ENCODE peak calls at places on chromosome 7, in four cellular contexts. L, K, Q and X are unnamed samples.

GRCh38 chr7:49848211-49848841 is 74.9 kb downstream of the VWC2 start:
- DNase-seq in K (no peak), Q (no peak), L (no peak), X (no peak)

GRCh38 chr7:99030145-99030856 is 113.6 kb downstream of the SMURF1 start:
- DNase-seq in K (no peak), Q (no peak), L (no peak), X (no peak)

GRCh38 chr7:44477955-44478354 is 12.5 kb downstream of the NUDCD3 start:
- DNase-seq in L (no peak), K (no peak), Q (no peak), X (no peak)

GRCh38 chr7:12889391-12889790 is 202.0 kb downstream of the ARL4A start:
- DNase-seq in K (no peak), L (no peak), Q (no peak), X (no peak)

GRCh38 chr7:81285142-81285871 is 366.5 kb upstream of the SEMA3C start:
- DNase-seq in L (no peak), K (no peak), Q (no peak), X (no peak)

GRCh38 chr7:75054744-75055527 is 18.7 kb downstream of the RCC1L start:
- DNase-seq in Q (no peak), L (peak; percentile 90), K (peak; percentile 71), X (peak; percentile 36)

GRCh38 chr7:112147752-112148435 is 58.3 kb downstream of the DOCK4 start:
- DNase-seq in L (no peak), Q (no peak), K (no peak), X (no peak)

GRCh38 chr7:104982773-104983619 is 31.0 kb upstream of the KMT2E start:
- DNase-seq in Q (no peak), K (no peak), L (no peak), X (no peak)

GRCh38 chr7:3482147-3482921 is 181.3 kb downstream of the SDK1 start:
- DNase-seq in L (no peak), Q (peak; percentile 68), K (no peak), X (no peak)

GRCh38 chr7:23212395-23212794 is 30.5 kb downstream of the NUP42 start:
- DNase-seq in L (no peak), K (no peak), Q (no peak), X (no peak)

GRCh38 chr7:18530224-18531179 is 35.0 kb downstream of the HDAC9 start:
- DNase-seq in L (no peak), K (no peak), Q (no peak), X (no peak)

GRCh38 chr7:105691029-105691691 is 109.9 kb upstream of the EFCAB10 start:
- DNase-seq in Q (no peak), L (peak; percentile 54), K (peak; percentile 24), X (no peak)

GRCh38 chr7:3412871-3413270 is 111.8 kb downstream of the SDK1 start:
- DNase-seq in L (no peak), Q (no peak), K (no peak), X (no peak)

GRCh38 chr7:157021071-157021891 is 10.8 kb upstream of the MNX1 start:
- DNase-seq in Q (no peak), L (no peak), K (no peak), X (no peak)

GRCh38 chr7:112138453-112138852 is 67.7 kb downstream of the DOCK4 start:
- DNase-seq in K (no peak), L (no peak), Q (no peak), X (no peak)

GRCh38 chr7:106071356-106071998 is 40.6 kb downstream of the SYPL1 start:
- DNase-seq in L (no peak), Q (no peak), K (no peak), X (no peak)

GRCh38 chr7:125670926-125671572 is 741.4 kb upstream of the POT1 start:
- DNase-seq in K (no peak), L (no peak), Q (no peak), X (no peak)

GRCh38 chr7:82317257-82317721 is 126.3 kb downstream of the CACNA2D1 start:
- DNase-seq in Q (no peak), K (no peak), L (no peak), X (no peak)

GRCh38 chr7:45163692-45164052 is 6.1 kb downstream of the RAMP3 start:
- DNase-seq in L (peak; percentile 31), Q (no peak), K (no peak), X (no peak)

GRCh38 chr7:100200693-100201092 is 19.1 kb upstream of the PVRIG start:
- DNase-seq in L (no peak), K (no peak), Q (no peak), X (no peak)

GRCh38 chr7:98827258-98827657 is 42.6 kb downstream of the TMEM130 start:
- DNase-seq in L (no peak), K (no peak), Q (no peak), X (no peak)

GRCh38 chr7:39911167-39911566 is 38.9 kb upstream of the CDK13 start:
- DNase-seq in K (no peak), L (no peak), Q (no peak), X (no peak)

GRCh38 chr7:108147031-108147563 is 16.9 kb upstream of the LAMB4 start:
- DNase-seq in Q (no peak), L (peak; percentile 42), K (no peak), X (no peak)

GRCh38 chr7:38840736-38841460 is 68.1 kb downstream of the VPS41 start:
- DNase-seq in Q (no peak), L (no peak), K (no peak), X (no peak)

GRCh38 chr7:97313900-97314299 is 196.4 kb downstream of the SDHAF3 start:
- DNase-seq in K (no peak), Q (no peak), L (no peak), X (no peak)

GRCh38 chr7:106600569-106601373 is 60.2 kb downstream of the CCDC71L start:
- DNase-seq in K (no peak), L (no peak), Q (no peak), X (no peak)

GRCh38 chr7:26454180-26454579 is 162.5 kb downstream of the SNX10 start:
- DNase-seq in L (no peak), Q (no peak), K (no peak), X (no peak)

GRCh38 chr7:142804715-142805114 is 33.9 kb downstream of the PRSS2 start:
- DNase-seq in L (no peak), Q (no peak), K (no peak), X (no peak)

GRCh38 chr7:144682581-144683280 is 153.1 kb downstream of the TPK1 start:
- DNase-seq in Q (no peak), K (no peak), L (no peak), X (no peak)

GRCh38 chr7:24715661-24716479 is 41.4 kb downstream of the GSDME start:
- DNase-seq in K (no peak), L (no peak), Q (peak; percentile 38), X (peak; percentile 38)

GRCh38 chr7:36291387-36292316 is 98.0 kb upstream of the ANLN start:
- DNase-seq in L (peak; percentile 95), K (peak; percentile 88), Q (peak; percentile 89), X (peak; percentile 69)

GRCh38 chr7:98617051-98617959 is at the start of gene NPTX2:
- DNase-seq in L (peak; percentile 59), Q (peak; percentile 87), K (peak; percentile 23), X (no peak)

GRCh38 chr7:20331231-20331880 is 656 bp downstream of the ITGB8 start:
- DNase-seq in K (peak; percentile 9), Q (peak; percentile 48), L (peak; percentile 72), X (peak; percentile 84)

GRCh38 chr7:28293529-28293835 is 112.9 kb upstream of the JAZF1 start:
- DNase-seq in L (no peak), Q (no peak), K (no peak), X (no peak)

GRCh38 chr7:130008941-130009847 is 42.0 kb downstream of the ZC3HC1 start:
- DNase-seq in K (no peak), L (peak; percentile 56), Q (no peak), X (no peak)

GRCh38 chr7:50246551-50246950 is 58.0 kb upstream of the IKZF1 start:
- DNase-seq in L (no peak), Q (no peak), K (no peak), X (no peak)

GRCh38 chr7:73824986-73825385 is 5.8 kb upstream of the CLDN4 start:
- DNase-seq in Q (no peak), L (no peak), K (no peak), X (no peak)

GRCh38 chr7:30344513-30344912 is 60.1 kb downstream of the ZNRF2 start:
- DNase-seq in L (no peak), K (no peak), Q (no peak), X (no peak)
- H3K27ac ChIP-seq in L (no peak overlapping the region), K (no peak overlapping the region), Q (no peak overlapping the region), X (no peak overlapping the region)

GRCh38 chr7:151081170-151082101 is 827 bp upstream of the FASTK start:
- DNase-seq in K (no peak), Q (no peak), L (peak; percentile 85), X (no peak)

GRCh38 chr7:151080522-151081169 is at the start of gene FASTK:
- DNase-seq in L (peak; percentile 97), K (peak; percentile 90), Q (peak; percentile 90), X (peak; percentile 93)

GRCh38 chr7:151083824-151084160 is 499 bp upstream of the TMUB1 start:
- DNase-seq in K (no peak), L (no peak), Q (no peak), X (no peak)

GRCh38 chr7:151083071-151083823 is at the start of gene TMUB1:
- DNase-seq in Q (peak; percentile 73), L (peak; percentile 94), K (peak; percentile 77), X (peak; percentile 50)

DNA sequence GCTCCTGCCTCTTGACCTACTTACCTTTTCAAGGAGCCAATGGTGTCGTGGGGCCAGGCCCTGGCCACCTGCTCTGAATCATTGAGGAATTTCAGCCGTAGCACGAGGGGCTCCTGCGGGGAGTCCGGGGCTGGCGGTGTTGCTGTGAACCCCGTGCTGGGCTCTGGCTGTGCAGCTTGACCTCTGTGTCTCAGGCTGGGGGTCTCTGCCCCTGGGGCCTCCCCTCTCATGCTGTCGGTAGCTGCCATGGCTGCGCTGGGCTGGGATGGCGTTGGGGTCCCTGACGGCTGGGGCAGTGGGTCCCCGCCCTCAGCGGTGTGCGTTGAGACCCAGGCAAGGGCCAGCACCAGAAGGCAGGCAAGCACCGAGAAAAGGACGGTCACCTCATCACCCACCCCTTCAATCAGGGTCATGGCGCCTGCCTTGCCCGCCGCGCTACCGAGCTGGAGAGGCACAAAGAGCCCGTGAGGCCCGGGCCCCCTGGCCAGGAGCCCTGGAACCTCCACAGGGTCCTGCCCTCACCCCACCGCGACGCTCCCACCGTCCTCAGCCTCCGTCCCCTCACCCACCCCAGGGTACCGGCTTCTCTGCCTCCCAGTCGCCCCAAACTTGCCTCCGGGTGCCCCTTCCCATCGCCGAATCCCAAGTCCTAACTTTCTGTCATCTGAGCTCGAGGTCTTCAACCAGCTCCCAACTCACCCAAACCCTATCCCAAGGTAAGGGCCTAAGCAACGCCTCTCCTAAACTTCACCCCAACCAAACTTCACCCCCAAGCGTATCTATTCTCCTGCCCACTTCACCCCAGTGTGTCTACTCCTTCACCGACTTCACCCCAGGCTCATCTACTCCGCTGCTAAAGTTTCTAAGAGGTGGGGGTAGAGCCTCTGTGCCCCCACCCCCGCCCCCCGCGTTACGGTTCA is 882 bp downstream of the TMUB1 start:
- DNase-seq in L (peak; percentile 71), K (no peak), Q (no peak), X (no peak)
- H3K27ac ChIP-seq in L (peak overlapping the region; percentile 80), K (peak overlapping the region; percentile 69), Q (peak overlapping the region; percentile 33), X (peak overlapping the region; percentile 86)

GRCh38 chr7:139087212-139087611 is 22.3 kb downstream of the ZC3HAV1 start:
- DNase-seq in L (no peak), Q (no peak), K (no peak), X (no peak)
- H3K27ac ChIP-seq in L (no peak overlapping the region), Q (no peak overlapping the region), K (no peak overlapping the region), X (no peak overlapping the region)

GRCh38 chr7:123557631-123558505 is at the start of gene NDUFA5:
- DNase-seq in L (peak; percentile 97), K (peak; percentile 100), Q (peak; percentile 99), X (peak; percentile 93)
- H3K27ac ChIP-seq in L (peak within 1 kb of the TSS; percentile 91), K (peak within 1 kb of the TSS; percentile 89), Q (peak within 1 kb of the TSS; percentile 74), X (peak within 1 kb of the TSS; percentile 78)

GRCh38 chr7:17320642-17321041 is 22.2 kb downstream of the AHR start:
- DNase-seq in L (no peak), Q (no peak), K (no peak), X (no peak)
- H3K27ac ChIP-seq in L (no peak overlapping the region), Q (no peak overlapping the region), K (no peak overlapping the region), X (no peak overlapping the region)